ENCODE peak calls at places on chromosomes 13 and 19, in seven cellular contexts. U is stomach, Q is A549, P is right lobe of liver, C is esophagus squamous epithelium, J is kidney, X is GM23338. V is an unnamed sample. For H3K4me1, the result is how much of the 10 kb centered on the place peaks cover.

GRCh38 chr19:6429419-6430221 is 3.9 kb downstream of the SLC25A41 start:
- DNase-seq in X (no peak), Q (no peak), J (no peak), U (no peak), C (no peak), P (no peak), V (no peak)

GRCh38 chr13:55654243-55654642 is 1486.5 kb upstream of the PRR20A start:
- DNase-seq in Q (no peak), P (no peak), X (peak), J (no peak), C (no peak), U (no peak), V (no peak)

GRCh38 chr19:8052464-8052859 is at the start of gene CCL25:
- DNase-seq in U (no peak), C (no peak), P (no peak), J (no peak), X (no peak), Q (no peak), V (no peak)

GRCh38 chr19:32188921-32189320 is 156.5 kb upstream of the ZNF507 start:
- DNase-seq in U (no peak), J (no peak), X (no peak), P (no peak), Q (no peak), C (no peak), V (no peak)

GRCh38 chr19:16447015-16447384 is 24.8 kb downstream of the EPS15L1 start:
- DNase-seq in U (peak), X (no peak), Q (no peak), J (peak), P (peak), C (peak), V (no peak)

GRCh38 chr19:42554046-42554575 is 25.8 kb upstream of the CEACAM1 start:
- DNase-seq in U (peak), C (no peak), Q (no peak), X (no peak), J (no peak), P (no peak), V (no peak)

GRCh38 chr19:10784257-10784656 is 51.8 kb downstream of the TMED1 start:
- DNase-seq in X (no peak), C (no peak), P (peak), Q (no peak), U (no peak), J (no peak), V (no peak)

GRCh38 chr13:75129331-75129730 is 352.6 kb downstream of the TBC1D4 start:
- DNase-seq in P (no peak), J (no peak), C (no peak), U (no peak), X (no peak), Q (no peak), V (no peak)

GRCh38 chr19:5700455-5701092 is 10.5 kb downstream of the RPL36 start:
- DNase-seq in J (no peak), X (peak), U (no peak), P (no peak), Q (no peak), C (no peak), V (no peak)

GRCh38 chr19:28137772-28138171 is 1075.2 kb downstream of the UQCRFS1 start:
- DNase-seq in X (no peak), C (no peak), P (no peak), J (no peak), Q (no peak), U (no peak), V (no peak)

GRCh38 chr19:31610036-31610435 is 260.8 kb upstream of the TSHZ3 start:
- DNase-seq in C (no peak), J (no peak), X (no peak), P (no peak), U (no peak), Q (no peak), V (no peak)

GRCh38 chr13:113045214-113046007 is 60.2 kb upstream of the F7 start:
- DNase-seq in Q (no peak), J (peak), X (no peak), C (no peak), U (no peak), P (no peak), V (peak)

GRCh38 chr13:102580552-102581169 is 16.1 kb upstream of the TPP2 start:
- DNase-seq in P (no peak), X (peak), U (no peak), J (no peak), Q (peak), C (no peak), V (no peak)

GRCh38 chr19:16366433-16367268 is 42.0 kb downstream of the KLF2 start:
- DNase-seq in X (peak), P (no peak), Q (no peak), J (peak), C (no peak), U (no peak), V (no peak)

GRCh38 chr13:100826441-100826840 is 151.8 kb upstream of the TMTC4 start:
- DNase-seq in U (no peak), Q (no peak), X (no peak), C (no peak), P (no peak), J (no peak), V (no peak)

GRCh38 chr19:18879579-18880373 is 16.2 kb downstream of the CERS1 start:
- DNase-seq in J (peak), X (peak), Q (peak), C (no peak), P (no peak), U (peak), V (no peak)

GRCh38 chr19:58575183-58576041 is 2.3 kb upstream of the MZF1 start:
- DNase-seq in Q (peak), X (peak), U (peak), C (no peak), J (peak), P (peak), V (peak)

GRCh38 chr19:7748756-7749155 is 1.4 kb upstream of the CD209 start:
- DNase-seq in Q (peak), P (no peak), X (peak), J (no peak), U (no peak), C (no peak), V (no peak)

GRCh38 chr19:48405850-48406249 is 12.4 kb downstream of the GRIN2D start:
- DNase-seq in P (no peak), Q (peak), X (no peak), U (no peak), J (peak), C (no peak), V (no peak)

GRCh38 chr13:60583911-60584753 is 187.1 kb downstream of the TDRD3 start:
- DNase-seq in Q (peak), P (no peak), J (no peak), U (no peak), C (no peak), X (peak), V (no peak)

GRCh38 chr19:51096473-51097165 is 11.6 kb downstream of the CTU1 start:
- DNase-seq in P (peak), C (no peak), J (peak), Q (peak), U (no peak), X (peak), V (no peak)

GRCh38 chr19:7815325-7815724 is 14.7 kb upstream of the EVI5L start:
- DNase-seq in Q (no peak), C (no peak), J (no peak), U (no peak), P (no peak), X (no peak), V (no peak)

GRCh38 chr19:33905473-33905936 is 108.8 kb downstream of the KCTD15 start:
- DNase-seq in X (peak), Q (no peak), J (peak), P (no peak), C (no peak), U (no peak), V (peak)

GRCh38 chr13:99982021-99982740 is 597 bp downstream of the ZIC2 start:
- DNase-seq in Q (peak), P (peak), U (no peak), X (peak), J (peak), C (no peak), V (peak)

DNA sequence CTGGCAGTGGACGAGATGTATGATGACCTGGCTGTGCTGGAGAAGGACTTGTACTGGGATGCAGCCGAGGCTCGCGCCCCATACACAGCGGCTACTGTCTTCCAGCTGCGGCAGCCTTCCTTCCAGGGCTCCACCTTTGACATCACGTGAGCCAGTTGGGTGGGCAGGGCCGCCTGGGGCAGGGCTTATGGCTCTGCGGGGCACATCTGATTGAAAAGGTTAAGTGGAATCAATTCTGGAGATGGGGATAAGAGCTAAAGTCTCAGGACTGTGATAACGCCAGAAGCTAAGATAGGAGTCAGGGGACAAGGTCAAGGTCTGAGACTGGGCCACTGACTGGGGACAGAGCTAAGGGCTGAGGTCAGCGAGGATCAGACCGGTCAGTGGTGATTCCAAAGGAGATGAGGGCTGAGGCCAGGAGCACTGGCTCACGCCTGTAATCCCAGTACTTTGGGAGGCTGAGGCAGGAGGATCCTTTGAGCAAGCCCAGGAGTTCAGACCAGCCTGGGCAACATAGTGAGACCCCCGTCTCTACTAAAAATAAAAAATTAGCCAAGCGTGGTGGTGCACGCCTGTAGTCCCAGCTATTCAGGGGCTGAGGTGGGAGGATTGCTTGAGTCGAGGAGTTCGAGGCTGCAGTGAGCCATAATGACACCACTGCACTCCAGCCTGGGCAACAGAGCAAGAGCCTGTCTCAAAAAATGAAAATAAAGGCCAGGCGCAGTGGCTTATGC is 4.7 kb downstream of the BEST2 start:
- DNase-seq in U (no peak), P (no peak), Q (no peak), J (no peak), C (no peak), X (no peak), V (no peak)
- H3K4me1 ChIP-seq in U (under half), P (under half), Q (under half), J (under half), C (under half), X (under half), V (under half)

DNA sequence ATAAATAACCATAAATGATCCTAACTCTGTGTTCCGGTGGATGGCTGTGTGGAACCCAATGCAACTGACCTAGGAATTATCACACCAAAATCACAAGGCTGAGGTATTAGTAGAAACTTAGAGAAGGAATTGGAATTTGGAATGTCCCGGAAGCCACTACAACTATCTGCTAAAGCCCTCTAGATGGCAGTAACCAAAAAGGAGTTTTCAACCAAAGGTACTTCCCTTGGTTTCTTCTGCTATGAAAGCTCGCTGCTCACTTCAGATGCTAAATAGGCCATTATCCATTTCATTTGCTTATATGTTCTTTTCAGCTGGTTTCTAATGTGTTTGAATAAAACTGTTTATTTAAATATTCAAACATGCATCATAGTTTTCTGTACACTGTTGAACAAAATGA is 1589.1 kb upstream of the SPRY2 start:
- DNase-seq in P (no peak), X (peak), C (no peak), U (no peak), J (no peak), Q (peak), V (no peak)
- TF ChIP-seq CTCF in P (peak), X (peak), C (no peak), U (no peak), J (peak), Q (no peak), V (no peak)

GRCh38 chr13:111212517-111212873 is 97.4 kb downstream of the ARHGEF7 start:
- DNase-seq in J (no peak), C (no peak), P (no peak), X (no peak), Q (no peak), U (no peak), V (no peak)
- H3K4me1 ChIP-seq in J (under half), C (under half), P (under half), X (half or more), Q (under half), U (half or more), V (under half)

GRCh38 chr19:47158879-47159509 is 28.4 kb downstream of the SAE1 start:
- DNase-seq in P (no peak), U (no peak), Q (no peak), X (no peak), J (no peak), C (no peak), V (no peak)

GRCh38 chr19:47156861-47157454 is 26.3 kb downstream of the SAE1 start:
- DNase-seq in C (no peak), U (no peak), P (no peak), X (no peak), J (no peak), Q (no peak), V (no peak)

GRCh38 chr19:47155141-47155540 is 24.5 kb downstream of the SAE1 start:
- DNase-seq in C (no peak), J (peak), X (no peak), P (no peak), U (no peak), Q (no peak), V (no peak)

GRCh38 chr19:47158367-47158791 is 27.7 kb downstream of the SAE1 start:
- DNase-seq in P (no peak), C (no peak), J (no peak), X (no peak), U (no peak), Q (no peak), V (no peak)

DNA sequence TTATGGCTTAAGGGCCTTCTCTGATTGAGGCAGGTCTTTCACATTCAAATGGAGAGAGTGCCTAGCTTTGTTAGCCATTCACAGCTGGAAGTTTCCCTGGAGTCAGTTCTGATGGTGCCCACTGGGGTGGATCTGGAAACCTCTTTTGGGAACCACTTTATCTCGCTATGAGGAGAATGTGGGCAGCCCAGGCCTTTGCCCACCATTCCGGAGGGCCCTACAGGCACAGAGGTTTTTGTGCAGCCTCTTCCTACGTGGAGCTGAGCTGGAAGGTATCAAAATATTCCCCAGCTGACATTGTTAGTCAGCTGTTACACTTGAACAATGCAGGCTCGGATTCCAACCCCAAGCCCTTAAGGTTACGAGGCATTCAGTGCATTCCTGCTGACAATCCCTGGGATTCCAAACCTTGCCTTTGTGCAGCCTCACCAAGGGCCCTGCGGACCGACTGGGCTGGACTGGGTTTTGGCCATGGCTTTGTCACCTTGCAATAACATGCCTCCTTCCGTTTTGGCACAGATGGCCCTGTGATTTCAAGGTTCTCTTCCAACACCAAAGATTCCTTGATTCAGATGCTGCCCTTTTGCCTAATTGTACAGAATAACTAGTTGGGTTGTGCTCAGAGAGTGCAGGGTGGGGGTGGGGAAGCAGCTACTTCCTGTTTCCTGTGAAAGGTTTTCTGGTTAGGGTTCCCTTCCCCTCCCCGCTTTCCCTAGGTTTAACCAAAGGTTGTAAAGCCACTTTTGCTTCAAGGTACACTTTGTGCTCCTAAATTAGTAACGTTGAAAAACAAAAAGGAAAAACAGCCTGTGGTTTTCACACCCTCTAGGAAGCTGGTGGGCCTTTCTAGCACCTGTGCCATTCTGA is 27.1 kb downstream of the SAE1 start:
- DNase-seq in X (peak), C (no peak), Q (no peak), P (no peak), J (no peak), U (peak), V (no peak)
- TF ChIP-seq CTCF in X (peak), C (peak), Q (no peak), P (no peak), J (no peak), U (no peak), V (no peak)

DNA sequence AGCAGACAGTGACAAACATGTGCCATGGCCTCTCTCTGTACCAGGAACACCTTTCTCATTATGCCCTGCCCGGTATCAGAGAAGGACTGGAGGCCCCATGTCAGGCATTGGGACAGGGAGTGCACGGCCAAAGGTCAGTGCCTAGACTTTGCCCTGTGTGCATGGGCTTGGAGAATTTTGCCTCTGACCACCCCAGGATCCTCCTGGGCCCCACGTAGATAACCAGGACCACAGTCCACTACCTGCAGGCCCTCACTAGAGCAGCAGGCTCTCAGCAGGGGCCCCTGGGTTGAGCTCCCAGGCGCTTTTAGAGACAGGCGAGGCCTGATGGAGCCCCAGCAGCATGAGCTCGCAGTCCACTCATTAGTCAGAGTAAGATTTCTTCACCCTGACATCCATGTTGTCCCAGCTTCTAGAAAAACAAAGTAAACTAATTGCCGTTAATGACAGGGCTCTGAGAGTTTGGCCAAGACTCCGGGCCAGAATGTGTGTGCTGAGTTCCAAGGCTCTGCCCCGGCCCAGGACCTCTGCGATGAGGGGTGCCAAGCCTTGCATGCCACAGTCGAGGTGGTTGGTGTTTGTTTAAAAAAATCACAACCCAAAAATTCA is 42.7 kb downstream of the CAPN12 start:
- DNase-seq in J (no peak), Q (no peak), X (no peak), U (no peak), P (peak), C (no peak), V (no peak)
- H3K4me1 ChIP-seq in J (half or more), Q (half or more), X (under half), U (half or more), P (half or more), C (half or more), V (under half)

GRCh38 chr19:43767818-43768217 is 13.0 kb downstream of the KCNN4 start:
- DNase-seq in X (no peak), C (no peak), U (no peak), P (no peak), J (no peak), Q (no peak), V (no peak)

GRCh38 chr19:43765109-43765876 is 10.5 kb upstream of the SMG9 start:
- DNase-seq in P (peak), C (no peak), U (peak), Q (peak), J (peak), X (no peak), V (no peak)

GRCh38 chr19:43768273-43769050 is 12.3 kb downstream of the KCNN4 start:
- DNase-seq in X (no peak), C (no peak), Q (no peak), P (no peak), U (peak), J (peak), V (no peak)

GRCh38 chr19:43767316-43767715 is 12.6 kb upstream of the SMG9 start:
- DNase-seq in C (no peak), Q (no peak), J (no peak), U (no peak), P (no peak), X (no peak), V (no peak)

GRCh38 chr19:43766755-43767043 is 11.9 kb upstream of the SMG9 start:
- DNase-seq in Q (no peak), P (no peak), J (no peak), C (no peak), U (no peak), X (no peak), V (no peak)
- TF ChIP-seq CTCF in Q (peak), P (no peak), J (no peak), C (no peak), U (no peak), X (no peak), V (no peak)

V was measured in pancreas.